ENCODE peak calls at places on chromosomes 2 and 18, in five cellular contexts. C is activated naive CD8-positive, alpha-beta T cell treated with anti-CD3 and anti-CD28 coated beads, Interleukin-2, amount 10 ng/mL, durations not matched to agents 7 days and 5 days; X is D341Med; Q is NCI-H2081; Y is COR-L47. F is an unnamed sample.

GRCh38 chr18:3948958-3949357 is 499.0 kb downstream of the TGIF1 start:
- DNase-seq in Y (no peak), X (no peak), C (no peak), Q (no peak), F (no peak)

GRCh38 chr2:104102615-104103014 is 751.3 kb upstream of the POU3F3 start:
- DNase-seq in C (no peak), X (no peak), Y (no peak), Q (no peak), F (no peak)

GRCh38 chr2:101820519-101820918 is 123.0 kb downstream of the MAP4K4 start:
- DNase-seq in Q (no peak), C (no peak), Y (no peak), X (no peak), F (no peak)

GRCh38 chr18:23330423-23330822 is 122.7 kb upstream of the RIOK3 start:
- DNase-seq in Q (no peak), C (no peak), Y (no peak), X (no peak), F (peak; percentile 8)

GRCh38 chr2:230660294-230661060 is 52.2 kb upstream of the CAB39 start:
- DNase-seq in Q (no peak), Y (no peak), X (no peak), C (peak; percentile 66), F (no peak)

GRCh38 chr2:105274046-105274445 is 32.5 kb downstream of the GPR45 start:
- DNase-seq in X (no peak), Q (no peak), Y (no peak), C (no peak), F (no peak)

GRCh38 chr18:11283531-11284071 is 134.2 kb upstream of the PIEZO2 start:
- DNase-seq in Q (no peak), C (no peak), Y (no peak), X (no peak), F (no peak)

GRCh38 chr18:13137041-13137938 is 81.3 kb upstream of the LDLRAD4 start:
- DNase-seq in C (peak; percentile 80), Q (no peak), X (no peak), Y (peak; percentile 43), F (no peak)

GRCh38 chr18:6280344-6280743 is 134.4 kb downstream of the L3MBTL4 start:
- DNase-seq in C (no peak), Q (no peak), X (no peak), Y (no peak), F (no peak)

GRCh38 chr2:2640371-2640770 is 309.3 kb upstream of the MYT1L start:
- DNase-seq in C (no peak), X (no peak), Y (no peak), Q (no peak), F (no peak)